ENCODE peak calls at places on chromosomes 16 and 17, in eight cellular contexts. N is upper lobe of left lung, D is PC-3, E is fibroblast of lung, A is IMR-90, G is HCT116, K is cardiac muscle cell, R is prostate gland. B is an unnamed sample.

GRCh38 chr16:12794486-12795399 is 8.9 kb downstream of the CPPED1 start:
- DNase-seq in G (no peak), R (no peak), N (no peak), E (no peak), A (no peak), K (no peak), D (no peak), B (peak)

GRCh38 chr16:58730724-58731370 is 3.3 kb downstream of the GOT2 start:
- DNase-seq in A (no peak), E (no peak), R (no peak), G (no peak), N (no peak), D (no peak), K (no peak), B (no peak)

GRCh38 chr16:85393674-85394510 is 219.2 kb upstream of the GSE1 start:
- DNase-seq in N (peak), D (peak), E (no peak), G (no peak), A (peak), K (peak), R (no peak), B (peak)

GRCh38 chr17:42980274-42980765 is at the start of gene RUNDC1:
- DNase-seq in D (peak), K (peak), A (peak), R (peak), N (peak), E (peak), G (peak), B (peak)

GRCh38 chr16:68644715-68645493 is at the start of gene CDH3:
- DNase-seq in E (peak), G (peak), A (no peak), K (peak), R (peak), N (peak), D (peak), B (no peak)

GRCh38 chr16:57627184-57627871 is 1.1 kb upstream of the ADGRG1 start:
- DNase-seq in N (no peak), K (peak), G (no peak), A (peak), D (peak), R (no peak), E (peak), B (peak)

GRCh38 chr16:13892301-13892700 is 27.7 kb upstream of the ERCC4 start:
- DNase-seq in N (no peak), K (no peak), G (no peak), D (no peak), A (no peak), E (no peak), R (no peak), B (no peak)

GRCh38 chr17:50609376-50610074 is 25.2 kb upstream of the ABCC3 start:
- DNase-seq in G (no peak), N (no peak), K (no peak), D (no peak), R (no peak), E (no peak), A (no peak), B (no peak)

GRCh38 chr16:54957403-54957802 is 26.7 kb downstream of the IRX5 start:
- DNase-seq in N (no peak), G (peak), K (peak), D (peak), A (no peak), E (no peak), R (no peak), B (peak)

GRCh38 chr17:29674270-29674669 is 51.6 kb upstream of the CORO6 start:
- DNase-seq in K (no peak), A (no peak), E (no peak), N (no peak), R (no peak), G (no peak), D (no peak), B (no peak)

GRCh38 chr16:64830653-64831052 is 291.2 kb downstream of the CDH11 start:
- DNase-seq in G (no peak), K (no peak), D (peak), A (peak), E (peak), N (no peak), R (no peak), B (no peak)

GRCh38 chr16:4558026-4558425 is 1.9 kb downstream of the C16orf96 start:
- DNase-seq in N (no peak), R (no peak), D (no peak), G (no peak), E (no peak), A (no peak), K (no peak), B (no peak)

GRCh38 chr17:63578027-63578768 is 22.5 kb upstream of the TACO1 start:
- DNase-seq in G (no peak), D (no peak), E (no peak), A (no peak), R (no peak), K (no peak), N (no peak), B (no peak)

GRCh38 chr16:5069854-5070253 is 1.8 kb upstream of the ALG1 start:
- DNase-seq in A (no peak), R (no peak), K (no peak), G (no peak), N (no peak), E (no peak), D (no peak), B (no peak)

GRCh38 chr17:49574283-49574892 is 1.3 kb upstream of the NXPH3 start:
- DNase-seq in G (no peak), N (no peak), A (no peak), R (no peak), D (no peak), K (no peak), E (no peak), B (no peak)

GRCh38 chr17:81537343-81537855 is 9.2 kb downstream of the FSCN2 start:
- DNase-seq in E (no peak), A (no peak), D (peak), K (peak), N (peak), R (no peak), G (peak), B (no peak)

GRCh38 chr16:19188406-19188805 is 20.4 kb downstream of the SYT17 start:
- DNase-seq in G (no peak), A (no peak), R (no peak), D (no peak), E (no peak), K (no peak), N (no peak), B (no peak)

GRCh38 chr16:3578610-3579551 is 1.7 kb upstream of the NLRC3 start:
- DNase-seq in G (no peak), A (no peak), R (no peak), K (no peak), N (no peak), D (no peak), E (peak), B (no peak)

GRCh38 chr16:67470314-67470713 is 10.6 kb downstream of the ATP6V0D1 start:
- DNase-seq in N (peak), K (no peak), G (no peak), E (no peak), A (no peak), R (peak), D (no peak), B (no peak)

GRCh38 chr17:82568997-82569393 is 49.5 kb downstream of the FOXK2 start:
- DNase-seq in D (no peak), G (no peak), K (peak), R (no peak), N (no peak), E (no peak), A (no peak), B (peak)

GRCh38 chr17:15382866-15383265 is 41.5 kb upstream of the TEKT3 start:
- DNase-seq in A (no peak), K (no peak), G (no peak), E (no peak), N (no peak), D (no peak), R (no peak), B (no peak)

GRCh38 chr17:19002805-19003542 is 1.6 kb downstream of the FAM83G start:
- DNase-seq in D (no peak), E (peak), A (peak), N (no peak), G (no peak), K (peak), R (no peak), B (peak)

GRCh38 chr16:28839004-28839639 is 7.0 kb downstream of the TUFM start:
- DNase-seq in D (no peak), E (no peak), G (no peak), K (peak), A (no peak), N (no peak), R (no peak), B (no peak)

GRCh38 chr16:7731121-7731520 is 398.5 kb downstream of the RBFOX1 start:
- DNase-seq in R (peak), D (no peak), G (no peak), E (no peak), A (no peak), N (no peak), K (no peak), B (no peak)

GRCh38 chr16:19361587-19361986 is 56.1 kb upstream of the TMC5 start:
- DNase-seq in E (peak), A (no peak), G (no peak), D (no peak), N (peak), R (no peak), K (no peak), B (no peak)

GRCh38 chr16:10065014-10065413 is 117.2 kb downstream of the GRIN2A start:
- DNase-seq in N (no peak), R (no peak), D (no peak), A (no peak), K (no peak), E (no peak), G (no peak), B (no peak)

GRCh38 chr16:84807776-84808175 is 12.0 kb upstream of the CRISPLD2 start:
- DNase-seq in N (no peak), A (no peak), R (no peak), D (no peak), G (no peak), K (no peak), E (no peak), B (no peak)

GRCh38 chr16:383326-384020 is 1.7 kb upstream of the PGAP6 start:
- DNase-seq in G (peak), N (peak), R (peak), D (peak), E (no peak), K (no peak), A (no peak), B (no peak)

GRCh38 chr16:67101683-67102082 is 8.1 kb upstream of the PHAF1 start:
- DNase-seq in K (no peak), R (no peak), N (no peak), G (no peak), D (no peak), A (peak), E (peak), B (no peak)

GRCh38 chr17:41428591-41429326 is 4.4 kb upstream of the KRT37 start:
- DNase-seq in K (peak), G (no peak), D (no peak), E (peak), N (no peak), A (no peak), R (no peak), B (no peak)

GRCh38 chr16:48971571-48972071 is 310.0 kb downstream of the CBLN1 start:
- DNase-seq in R (no peak), E (peak), A (no peak), K (no peak), D (peak), G (peak), N (no peak), B (no peak)

GRCh38 chr16:9371713-9372448 is 280.4 kb downstream of the HAPSTR1 start:
- DNase-seq in E (no peak), N (no peak), K (no peak), G (no peak), R (no peak), D (no peak), A (no peak), B (no peak)

GRCh38 chr16:87297918-87298631 is 19.1 kb downstream of the C16orf95 start:
- DNase-seq in E (no peak), A (peak), D (peak), G (no peak), K (peak), N (no peak), R (no peak), B (peak)

GRCh38 chr16:77711775-77712174 is 10.5 kb upstream of the NUDT7 start:
- DNase-seq in A (peak), K (no peak), D (no peak), R (no peak), N (peak), G (no peak), E (peak), B (peak)

GRCh38 chr17:81254955-81255717 is 16.0 kb downstream of the NDUFAF8 start:
- DNase-seq in K (peak), N (peak), R (peak), G (no peak), E (peak), A (peak), D (peak), B (peak)

GRCh38 chr16:4594433-4595410 is 20.0 kb downstream of the UBALD1 start:
- DNase-seq in A (no peak), E (no peak), D (no peak), K (no peak), N (no peak), G (no peak), R (no peak), B (no peak)

GRCh38 chr16:76583995-76584394 is 306.8 kb downstream of the CNTNAP4 start:
- DNase-seq in K (no peak), G (no peak), N (no peak), D (no peak), E (no peak), R (no peak), A (no peak), B (no peak)

GRCh38 chr16:85316321-85316919 is 204.1 kb upstream of the CIBAR2 start:
- DNase-seq in G (peak), K (peak), R (peak), N (peak), D (peak), E (peak), A (peak), B (peak)

DNA sequence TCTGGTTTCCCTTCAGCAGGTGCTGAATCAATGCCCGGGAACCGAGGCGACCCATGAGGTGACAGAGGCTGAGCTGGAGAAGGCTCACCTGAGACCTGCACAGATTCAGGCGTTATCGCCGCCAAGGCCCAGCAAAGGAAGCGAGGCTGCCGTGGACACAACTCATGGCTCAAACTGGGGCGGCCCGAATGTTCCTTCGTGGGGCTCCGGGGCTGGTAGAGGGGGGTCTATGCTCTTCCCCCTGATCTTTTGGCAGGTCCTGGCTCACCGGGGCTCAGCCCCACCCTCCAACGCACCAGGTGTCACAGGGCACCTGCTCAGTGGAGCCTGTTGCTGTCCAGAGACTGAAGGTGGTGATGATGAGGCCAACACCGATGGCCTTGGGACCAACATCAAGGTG is 16.0 kb upstream of the ENPP7 start:
- DNase-seq in R (no peak), N (no peak), D (no peak), G (no peak), K (no peak), E (no peak), A (no peak), B (no peak)
- H3K4me3 ChIP-seq in R (no peak), N (no peak), D (no peak), G (no peak), K (no peak), E (no peak), A (no peak), B (no peak)

GRCh38 chr17:64661981-64662773 is at the start of gene SMURF2:
- DNase-seq in A (peak), R (peak), E (peak), K (peak), D (peak), N (peak), G (no peak), B (no peak)
- TF ChIP-seq CTCF in A (no peak), R (no peak), E (no peak), K (no peak), D (no peak), N (peak), G (no peak), B (no peak)

GRCh38 chr17:17824119-17824779 is 12.5 kb downstream of the SREBF1 start:
- DNase-seq in E (no peak), A (no peak), D (no peak), N (no peak), R (no peak), K (no peak), G (no peak), B (no peak)
- H3K4me3 ChIP-seq in E (no peak), A (no peak), D (peak), N (peak), R (peak), K (peak), G (peak), B (peak)

GRCh38 chr17:68019675-68020450 is 15.7 kb upstream of the KPNA2 start:
- DNase-seq in G (peak), A (peak), N (peak), R (peak), D (peak), E (peak), K (peak), B (peak)
- TF ChIP-seq CTCF in G (peak), A (peak), N (peak), R (peak), D (no peak), E (peak), K (peak), B (peak)

GRCh38 chr16:11636172-11636721 is 32.0 kb upstream of the SNN start:
- DNase-seq in D (peak), R (peak), E (no peak), A (no peak), N (peak), K (no peak), G (no peak), B (no peak)
- H3K4me3 ChIP-seq in D (no peak), R (peak), E (no peak), A (no peak), N (no peak), K (no peak), G (no peak), B (no peak)

GRCh38 chr17:77973953-77974352 is 15.4 kb downstream of the TNRC6C start:
- DNase-seq in G (no peak), A (no peak), K (no peak), N (no peak), E (no peak), D (no peak), R (no peak), B (no peak)
- TF ChIP-seq CTCF in G (no peak), A (no peak), K (no peak), N (no peak), E (no peak), D (no peak), R (no peak), B (no peak)

GRCh38 chr17:67518881-67519280 is 141.8 kb downstream of the PITPNC1 start:
- DNase-seq in G (no peak), K (peak), N (no peak), A (no peak), E (no peak), R (no peak), D (no peak), B (peak)

GRCh38 chr17:67519801-67520251 is 142.7 kb downstream of the PITPNC1 start:
- DNase-seq in N (no peak), R (no peak), D (no peak), E (no peak), K (no peak), G (no peak), A (no peak), B (no peak)

GRCh38 chr17:67521773-67522069 is 144.6 kb downstream of the PITPNC1 start:
- DNase-seq in G (no peak), N (no peak), A (no peak), E (no peak), D (no peak), R (no peak), K (no peak), B (no peak)

GRCh38 chr17:67520916-67521772 is 144.1 kb downstream of the PITPNC1 start:
- DNase-seq in K (no peak), E (no peak), D (peak), N (peak), R (no peak), G (no peak), A (peak), B (peak)

GRCh38 chr17:67520282-67520906 is 143.3 kb downstream of the PITPNC1 start:
- DNase-seq in R (no peak), N (peak), E (peak), A (peak), G (no peak), D (no peak), K (peak), B (peak)
- H3K4me3 ChIP-seq in R (no peak), N (peak), E (no peak), A (no peak), G (no peak), D (no peak), K (no peak), B (peak)

GRCh38 chr17:77728022-77728671 is 230.4 kb upstream of the TNRC6C start:
- DNase-seq in E (no peak), K (peak), N (peak), D (peak), G (peak), R (no peak), A (no peak), B (peak)
- TF ChIP-seq CTCF in E (peak), K (peak), N (no peak), D (peak), G (peak), R (no peak), A (no peak), B (peak)

DNA sequence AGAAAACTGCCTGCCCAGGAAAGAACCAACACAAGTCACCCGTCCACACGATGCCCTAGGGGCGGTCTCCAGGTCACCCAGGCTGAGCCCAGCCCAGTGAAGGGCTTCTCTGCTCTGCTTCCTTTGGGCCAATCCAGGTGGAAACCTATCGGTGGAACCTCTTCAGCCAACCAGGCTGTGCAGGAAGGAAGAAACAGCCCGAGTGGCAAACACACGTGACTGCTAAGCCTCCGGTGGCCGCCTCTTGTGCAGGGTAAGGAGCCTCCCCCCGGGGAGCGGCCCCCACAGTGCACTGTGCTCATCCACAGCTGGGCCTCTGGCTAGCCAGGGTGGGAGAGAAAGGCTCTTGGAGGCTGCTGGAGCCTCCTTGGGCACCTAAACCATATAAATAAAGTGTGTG is 2.5 kb downstream of the RTN4RL1 start:
- DNase-seq in A (no peak), K (no peak), E (no peak), N (peak), R (no peak), G (no peak), D (no peak), B (no peak)
- H3K4me3 ChIP-seq in A (no peak), K (no peak), E (no peak), N (no peak), R (no peak), G (no peak), D (no peak), B (no peak)

GRCh38 chr17:33686171-33686570 is 393.1 kb upstream of the ASIC2 start:
- DNase-seq in K (no peak), E (no peak), G (no peak), D (no peak), R (no peak), A (no peak), N (no peak), B (no peak)
- TF ChIP-seq CTCF in K (peak), E (peak), G (peak), D (peak), R (no peak), A (no peak), N (peak), B (peak)

B was measured in fibroblast of the aortic adventitia.